ENCODE peak calls at places on chromosomes 2 and 18, in nine cellular contexts. Z is GM19239, E is coronary artery, C is ELF-1, P is endothelial cell, G is memory B cell, V is globus pallidus, N is T-helper 2 cell, R is ACHN. M is an unnamed sample.

GRCh38 chr18:44409071-44409470 is 271.6 kb upstream of the SETBP1 start:
- DNase-seq in Z (no peak), E (no peak), C (no peak), P (no peak), G (no peak), V (no peak), N (no peak), R (no peak), M (no peak)

GRCh38 chr2:46909771-46910419 is 5.7 kb downstream of the MCFD2 start:
- DNase-seq in Z (peak), E (no peak), C (no peak), P (no peak), G (no peak), V (no peak), N (no peak), R (peak), M (peak)

GRCh38 chr2:217040099-217040498 is 180.2 kb upstream of the TNP1 start:
- DNase-seq in Z (no peak), E (no peak), C (no peak), P (no peak), G (no peak), V (no peak), N (no peak), R (no peak), M (no peak)

GRCh38 chr2:223560704-223561435 is 41.3 kb downstream of the SCG2 start:
- DNase-seq in Z (no peak), E (no peak), C (no peak), P (no peak), G (no peak), V (no peak), N (no peak), R (peak), M (no peak)

GRCh38 chr2:43239981-43240761 is 13.8 kb upstream of the ZFP36L2 start:
- DNase-seq in Z (no peak), E (no peak), C (no peak), P (no peak), G (no peak), V (peak), N (no peak), R (no peak), M (peak)

GRCh38 chr2:21220930-21221329 is 97.2 kb downstream of the TDRD15 start:
- DNase-seq in Z (no peak), E (no peak), C (no peak), P (no peak), G (no peak), V (no peak), N (no peak), R (no peak), M (no peak)

GRCh38 chr18:57802166-57802868 is 798 bp downstream of the ATP8B1 start:
- DNase-seq in Z (peak), E (no peak), C (peak), P (peak), G (peak), V (no peak), N (no peak), R (no peak), M (peak)

GRCh38 chr2:144389151-144389929 is 130.6 kb downstream of the ZEB2 start:
- DNase-seq in Z (no peak), E (no peak), C (peak), P (peak), G (no peak), V (no peak), N (no peak), R (no peak), M (no peak)

GRCh38 chr2:28567076-28567471 is 71.2 kb downstream of the PLB1 start:
- DNase-seq in Z (no peak), E (no peak), C (no peak), P (no peak), G (no peak), V (peak), N (no peak), R (no peak), M (peak)

M was measured in iPS-NIHi11.